ENCODE peak calls at places on chromosomes 12 and 14, in seven cellular contexts. K is memory B cell, P is mucosa of descending colon, U is left cardiac atrium, E is vagina, Y is H54, M is naive B cell. L is an unnamed sample.

GRCh38 chr14:85333313-85333712 is 196.6 kb upstream of the FLRT2 start:
- DNase-seq in K (no peak), P (no peak), U (no peak), E (no peak), Y (no peak), M (no peak), L (no peak)

GRCh38 chr12:27333311-27334009 is 824 bp downstream of the BMAL2 start:
- DNase-seq in K (peak), P (peak), U (peak), E (no peak), Y (no peak), M (peak), L (no peak)

GRCh38 chr12:95633049-95633545 is 81.8 kb upstream of the USP44 start:
- DNase-seq in K (no peak), P (peak), U (peak), E (no peak), Y (peak), M (no peak), L (peak)

GRCh38 chr14:103879118-103879569 is 31.8 kb upstream of the PPP1R13B start:
- DNase-seq in K (no peak), P (no peak), U (no peak), E (no peak), Y (no peak), M (no peak), L (no peak)

GRCh38 chr14:92501891-92502351 is 11.7 kb upstream of the RIN3 start:
- DNase-seq in K (no peak), P (no peak), U (no peak), E (no peak), Y (no peak), M (no peak), L (no peak)

GRCh38 chr12:50924439-50925341 is 27.7 kb upstream of the HIGD1C start:
- DNase-seq in K (peak), P (peak), U (peak), E (peak), Y (peak), M (peak), L (peak)

GRCh38 chr12:132171293-132171967 is 27.2 kb downstream of the NOC4L start:
- DNase-seq in K (no peak), P (peak), U (peak), E (no peak), Y (no peak), M (no peak), L (no peak)

GRCh38 chr14:50062438-50063039 is 53.8 kb downstream of the VCPKMT start:
- DNase-seq in K (peak), P (no peak), U (no peak), E (no peak), Y (peak), M (peak), L (peak)

L was measured in skeletal muscle cell.